ENCODE peak calls at places on chromosomes 5 and 9, in seven cellular contexts. One of them, this sample, is unnamed.
A peak's percentile ranks its signal among the peaks of the same experiment; 100 is the strongest.

GRCh38 chr5:93902288-93902687 is 160.9 kb upstream of the POU5F2 start:
- DNase-seq in A549: no peak
- DNase-seq in astrocyte of the spinal cord: no peak
- DNase-seq in brain microvascular endothelial cell: no peak
- DNase-seq in testis: no peak
- DNase-seq in coronary artery: no peak
- DNase-seq in GM12865: no peak
- DNase-seq in this sample: no peak

GRCh38 chr5:1897386-1897785 is 14.7 kb upstream of the IRX4 start:
- DNase-seq in A549: no peak
- DNase-seq in astrocyte of the spinal cord: no peak
- DNase-seq in brain microvascular endothelial cell: no peak
- DNase-seq in testis: no peak
- DNase-seq in coronary artery: no peak
- DNase-seq in GM12865: no peak
- DNase-seq in this sample: no peak

GRCh38 chr5:74493426-74493825 is 147.1 kb downstream of the ENC1 start:
- DNase-seq in A549: no peak
- DNase-seq in astrocyte of the spinal cord: no peak
- DNase-seq in brain microvascular endothelial cell: peak; percentile 24
- DNase-seq in testis: no peak
- DNase-seq in coronary artery: no peak
- DNase-seq in GM12865: no peak
- DNase-seq in this sample: no peak

GRCh38 chr9:102047549-102047948 is 309.1 kb upstream of the GRIN3A start:
- DNase-seq in A549: no peak
- DNase-seq in astrocyte of the spinal cord: no peak
- DNase-seq in brain microvascular endothelial cell: no peak
- DNase-seq in testis: no peak
- DNase-seq in coronary artery: no peak
- DNase-seq in GM12865: no peak
- DNase-seq in this sample: no peak

GRCh38 chr5:171418982-171419662 is at the start of gene FGF18:
- DNase-seq in A549: peak; percentile 79
- DNase-seq in astrocyte of the spinal cord: peak; percentile 70
- DNase-seq in brain microvascular endothelial cell: peak; percentile 55
- DNase-seq in testis: peak; percentile 32
- DNase-seq in coronary artery: peak; percentile 76
- DNase-seq in GM12865: peak; percentile 58
- DNase-seq in this sample: peak; percentile 56

GRCh38 chr5:43303242-43303641 is 10.0 kb downstream of the HMGCS1 start:
- DNase-seq in A549: no peak
- DNase-seq in astrocyte of the spinal cord: no peak
- DNase-seq in brain microvascular endothelial cell: no peak
- DNase-seq in testis: no peak
- DNase-seq in coronary artery: no peak
- DNase-seq in GM12865: no peak
- DNase-seq in this sample: no peak

GRCh38 chr9:15144567-15145174 is 162.3 kb downstream of the TTC39B start:
- DNase-seq in A549: no peak
- DNase-seq in astrocyte of the spinal cord: no peak
- DNase-seq in brain microvascular endothelial cell: no peak
- DNase-seq in testis: no peak
- DNase-seq in coronary artery: no peak
- DNase-seq in GM12865: no peak
- DNase-seq in this sample: peak; percentile 70

GRCh38 chr5:126884269-126884819 is 107.4 kb downstream of the LMNB1 start:
- DNase-seq in A549: peak; percentile 32
- DNase-seq in astrocyte of the spinal cord: peak; percentile 87
- DNase-seq in brain microvascular endothelial cell: peak; percentile 95
- DNase-seq in testis: peak; percentile 48
- DNase-seq in coronary artery: no peak
- DNase-seq in GM12865: no peak
- DNase-seq in this sample: peak; percentile 91

GRCh38 chr5:32713396-32714381 is 2.6 kb downstream of the NPR3 start:
- DNase-seq in A549: no peak
- DNase-seq in astrocyte of the spinal cord: peak; percentile 22
- DNase-seq in brain microvascular endothelial cell: no peak
- DNase-seq in testis: peak; percentile 31
- DNase-seq in coronary artery: no peak
- DNase-seq in GM12865: no peak
- DNase-seq in this sample: peak; percentile 5

GRCh38 chr9:82549174-82549821 is 513.6 kb downstream of the RASEF start:
- DNase-seq in A549: no peak
- DNase-seq in astrocyte of the spinal cord: no peak
- DNase-seq in brain microvascular endothelial cell: no peak
- DNase-seq in testis: no peak
- DNase-seq in coronary artery: no peak
- DNase-seq in GM12865: no peak
- DNase-seq in this sample: no peak

GRCh38 chr5:9340095-9340494 is 205.8 kb downstream of the SEMA5A start:
- DNase-seq in A549: no peak
- DNase-seq in astrocyte of the spinal cord: peak; percentile 33
- DNase-seq in brain microvascular endothelial cell: no peak
- DNase-seq in testis: no peak
- DNase-seq in coronary artery: no peak
- DNase-seq in GM12865: no peak
- DNase-seq in this sample: no peak

GRCh38 chr9:100595391-100596199 is 17.7 kb downstream of the CAVIN4 start:
- DNase-seq in A549: peak; percentile 57
- DNase-seq in astrocyte of the spinal cord: peak; percentile 71
- DNase-seq in brain microvascular endothelial cell: peak; percentile 64
- DNase-seq in testis: peak; percentile 42
- DNase-seq in coronary artery: no peak
- DNase-seq in GM12865: peak; percentile 42
- DNase-seq in this sample: peak; percentile 46

GRCh38 chr5:56164371-56164770 is 68.8 kb downstream of the ANKRD55 start:
- DNase-seq in A549: no peak
- DNase-seq in astrocyte of the spinal cord: peak; percentile 36
- DNase-seq in brain microvascular endothelial cell: no peak
- DNase-seq in testis: peak; percentile 40
- DNase-seq in coronary artery: no peak
- DNase-seq in GM12865: no peak
- DNase-seq in this sample: no peak

GRCh38 chr9:132513416-132513815 is 69.0 kb upstream of the BARHL1 start:
- DNase-seq in A549: no peak
- DNase-seq in astrocyte of the spinal cord: no peak
- DNase-seq in brain microvascular endothelial cell: no peak
- DNase-seq in testis: no peak
- DNase-seq in coronary artery: no peak
- DNase-seq in GM12865: no peak
- DNase-seq in this sample: no peak

GRCh38 chr9:91516781-91517180 is 93.1 kb upstream of the NFIL3 start:
- DNase-seq in A549: no peak
- DNase-seq in astrocyte of the spinal cord: no peak
- DNase-seq in brain microvascular endothelial cell: no peak
- DNase-seq in testis: no peak
- DNase-seq in coronary artery: no peak
- DNase-seq in GM12865: no peak
- DNase-seq in this sample: no peak

GRCh38 chr5:148912714-148913398 is 86.4 kb downstream of the ADRB2 start:
- DNase-seq in A549: peak; percentile 82
- DNase-seq in astrocyte of the spinal cord: peak; percentile 91
- DNase-seq in brain microvascular endothelial cell: peak; percentile 93
- DNase-seq in testis: no peak
- DNase-seq in coronary artery: no peak
- DNase-seq in GM12865: no peak
- DNase-seq in this sample: peak; percentile 100

GRCh38 chr5:179288809-179289185 is 56.5 kb downstream of the ADAMTS2 start:
- DNase-seq in A549: no peak
- DNase-seq in astrocyte of the spinal cord: no peak
- DNase-seq in brain microvascular endothelial cell: no peak
- DNase-seq in testis: no peak
- DNase-seq in coronary artery: no peak
- DNase-seq in GM12865: no peak
- DNase-seq in this sample: no peak

GRCh38 chr9:517993-518392 is 303.3 kb downstream of the DOCK8 start:
- DNase-seq in A549: no peak
- DNase-seq in astrocyte of the spinal cord: no peak
- DNase-seq in brain microvascular endothelial cell: no peak
- DNase-seq in testis: no peak
- DNase-seq in coronary artery: no peak
- DNase-seq in GM12865: no peak
- DNase-seq in this sample: peak; percentile 45

GRCh38 chr9:72422214-72422613 is 57.2 kb upstream of the ZFAND5 start:
- DNase-seq in A549: no peak
- DNase-seq in astrocyte of the spinal cord: no peak
- DNase-seq in brain microvascular endothelial cell: no peak
- DNase-seq in testis: no peak
- DNase-seq in coronary artery: no peak
- DNase-seq in GM12865: no peak
- DNase-seq in this sample: no peak

GRCh38 chr5:124675921-124676846 is 70.3 kb downstream of the ZNF608 start:
- DNase-seq in A549: no peak
- DNase-seq in astrocyte of the spinal cord: no peak
- DNase-seq in brain microvascular endothelial cell: no peak
- DNase-seq in testis: no peak
- DNase-seq in coronary artery: no peak
- DNase-seq in GM12865: no peak
- DNase-seq in this sample: no peak

DNA sequence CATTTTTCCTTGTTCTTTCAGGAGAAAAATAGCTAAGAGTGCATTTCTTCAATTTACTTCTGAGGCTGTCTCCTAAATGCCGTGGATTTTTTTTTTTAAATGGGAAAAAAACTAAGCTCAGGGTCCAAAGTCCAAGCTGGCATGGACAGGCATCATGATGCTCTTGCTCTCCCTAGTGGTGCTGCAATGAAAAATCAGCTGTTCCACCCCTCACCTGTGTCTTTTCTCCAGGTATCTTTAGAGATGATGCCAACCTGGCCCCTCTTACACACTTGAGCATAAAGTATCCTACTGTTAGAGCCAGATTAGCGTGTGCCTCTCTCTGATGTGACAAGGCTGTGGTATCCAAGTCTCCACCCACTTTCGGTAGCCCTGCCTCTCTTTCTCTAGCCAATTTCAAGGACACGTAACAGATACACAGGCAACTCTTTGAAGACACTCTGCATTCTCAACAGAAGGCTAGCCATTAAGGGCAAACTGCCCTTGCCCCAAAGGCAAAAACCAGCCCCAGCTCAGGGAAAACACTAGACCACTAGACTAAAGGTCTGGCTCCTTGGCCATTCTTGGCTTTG is 208.8 kb downstream of the SAXO1 start:
- DNase-seq in A549: peak; percentile 13
- DNase-seq in astrocyte of the spinal cord: no peak
- DNase-seq in brain microvascular endothelial cell: no peak
- DNase-seq in testis: peak; percentile 22
- DNase-seq in coronary artery: no peak
- DNase-seq in GM12865: peak; percentile 6
- DNase-seq in this sample: peak; percentile 15
- TF ChIP-seq CTCF in A549: peak; percentile 11
- TF ChIP-seq CTCF in astrocyte of the spinal cord: peak; percentile 6
- TF ChIP-seq CTCF in brain microvascular endothelial cell: peak; percentile 46
- TF ChIP-seq CTCF in testis: no peak
- TF ChIP-seq CTCF in coronary artery: no peak
- TF ChIP-seq CTCF in GM12865: peak; percentile 35
- TF ChIP-seq CTCF in this sample: peak; percentile 54

GRCh38 chr5:132293992-132294727 is at the start of gene SLC22A4:
- DNase-seq in A549: peak; percentile 97
- DNase-seq in astrocyte of the spinal cord: peak; percentile 96
- DNase-seq in brain microvascular endothelial cell: peak; percentile 93
- DNase-seq in testis: peak; percentile 91
- DNase-seq in coronary artery: peak; percentile 96
- DNase-seq in GM12865: peak; percentile 87
- DNase-seq in this sample: peak; percentile 91
- TF ChIP-seq CTCF in A549: no peak
- TF ChIP-seq CTCF in astrocyte of the spinal cord: no peak
- TF ChIP-seq CTCF in brain microvascular endothelial cell: no peak
- TF ChIP-seq CTCF in testis: no peak
- TF ChIP-seq CTCF in coronary artery: no peak
- TF ChIP-seq CTCF in GM12865: no peak
- TF ChIP-seq CTCF in this sample: no peak

GRCh38 chr5:157857821-157858526 is 971 bp downstream of the CLINT1 start:
- DNase-seq in A549: no peak
- DNase-seq in astrocyte of the spinal cord: peak; percentile 20
- DNase-seq in brain microvascular endothelial cell: no peak
- DNase-seq in testis: no peak
- DNase-seq in coronary artery: no peak
- DNase-seq in GM12865: peak; percentile 34
- DNase-seq in this sample: peak; percentile 67
- TF ChIP-seq CTCF in A549: no peak
- TF ChIP-seq CTCF in astrocyte of the spinal cord: no peak
- TF ChIP-seq CTCF in brain microvascular endothelial cell: no peak
- TF ChIP-seq CTCF in testis: no peak
- TF ChIP-seq CTCF in coronary artery: no peak
- TF ChIP-seq CTCF in GM12865: no peak
- TF ChIP-seq CTCF in this sample: no peak

GRCh38 chr5:159777049-159777448 is 139.2 kb upstream of the ADRA1B start:
- DNase-seq in A549: no peak
- DNase-seq in astrocyte of the spinal cord: no peak
- DNase-seq in brain microvascular endothelial cell: no peak
- DNase-seq in testis: no peak
- DNase-seq in coronary artery: no peak
- DNase-seq in GM12865: no peak
- DNase-seq in this sample: no peak

GRCh38 chr5:159774476-159775031 is 141.7 kb upstream of the ADRA1B start:
- DNase-seq in A549: no peak
- DNase-seq in astrocyte of the spinal cord: no peak
- DNase-seq in brain microvascular endothelial cell: no peak
- DNase-seq in testis: no peak
- DNase-seq in coronary artery: no peak
- DNase-seq in GM12865: no peak
- DNase-seq in this sample: no peak

GRCh38 chr5:159772698-159773061 is 143.6 kb upstream of the ADRA1B start:
- DNase-seq in A549: no peak
- DNase-seq in astrocyte of the spinal cord: no peak
- DNase-seq in brain microvascular endothelial cell: no peak
- DNase-seq in testis: no peak
- DNase-seq in coronary artery: no peak
- DNase-seq in GM12865: no peak
- DNase-seq in this sample: no peak

GRCh38 chr5:159775890-159776289 is 140.4 kb upstream of the ADRA1B start:
- DNase-seq in A549: no peak
- DNase-seq in astrocyte of the spinal cord: peak; percentile 44
- DNase-seq in brain microvascular endothelial cell: no peak
- DNase-seq in testis: no peak
- DNase-seq in coronary artery: no peak
- DNase-seq in GM12865: no peak
- DNase-seq in this sample: no peak

DNA sequence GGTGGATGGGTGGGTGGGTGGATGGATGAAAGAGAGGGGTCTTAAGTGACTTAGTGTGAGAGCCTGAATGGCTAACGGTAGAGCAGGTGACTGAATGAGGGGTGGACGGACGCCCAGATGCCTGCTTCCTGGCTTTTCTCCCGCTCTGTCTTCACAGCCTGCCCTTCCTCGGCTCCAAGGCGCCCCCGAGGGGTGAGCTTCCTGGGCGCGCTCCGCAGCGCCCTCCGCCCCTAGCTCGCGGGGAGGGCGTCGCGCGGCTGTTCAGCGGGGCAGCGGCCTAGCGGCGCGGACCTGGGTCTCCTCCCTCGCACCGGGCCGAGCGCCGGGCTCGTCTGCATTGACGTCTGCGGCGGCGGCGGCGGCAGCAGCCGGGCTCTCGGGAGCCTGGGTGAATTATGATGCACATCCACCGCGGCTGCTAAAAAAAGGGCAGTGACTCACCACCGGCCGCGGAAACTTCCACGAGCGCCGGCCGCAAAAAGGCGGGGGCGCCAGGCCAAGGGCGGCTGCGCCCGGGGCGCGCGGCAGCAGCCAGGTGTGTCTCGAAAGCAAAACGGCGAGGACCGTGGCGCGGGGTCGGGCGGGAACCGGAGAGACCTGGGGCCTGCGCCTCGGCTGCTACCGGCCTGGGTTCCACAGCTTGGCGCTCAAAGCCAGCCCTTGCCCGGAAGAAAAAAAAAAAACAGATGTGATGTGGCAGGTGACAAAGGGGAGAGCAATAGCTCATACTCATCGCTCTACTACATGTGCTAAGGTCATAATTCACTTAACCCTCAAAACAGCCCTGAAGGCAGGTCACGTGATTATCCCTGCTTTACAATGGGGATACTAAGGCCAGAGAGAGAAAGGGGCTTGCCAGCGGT is 143.0 kb upstream of the ADRA1B start:
- DNase-seq in A549: peak; percentile 76
- DNase-seq in astrocyte of the spinal cord: peak; percentile 95
- DNase-seq in brain microvascular endothelial cell: peak; percentile 90
- DNase-seq in testis: peak; percentile 78
- DNase-seq in coronary artery: peak; percentile 94
- DNase-seq in GM12865: peak; percentile 58
- DNase-seq in this sample: peak; percentile 90
- TF ChIP-seq CTCF in A549: peak; percentile 73
- TF ChIP-seq CTCF in astrocyte of the spinal cord: peak; percentile 11
- TF ChIP-seq CTCF in brain microvascular endothelial cell: peak; percentile 27
- TF ChIP-seq CTCF in testis: no peak
- TF ChIP-seq CTCF in coronary artery: no peak
- TF ChIP-seq CTCF in GM12865: no peak
- TF ChIP-seq CTCF in this sample: peak; percentile 11

This sample was measured in mammary epithelial cell.